ENCODE peak calls at places on chromosome 20, in five cellular contexts. E is endothelial cell, V is ovary, X is mammary epithelial cell, A is mesothelial cell of epicardium. S is an unnamed sample.

GRCh38 chr20:32465092-32465900 is 107.2 kb downstream of the ASXL1 start:
- DNase-seq in E (no peak), V (peak), X (peak), A (no peak), S (no peak)

GRCh38 chr20:59031326-59032022 is 661 bp downstream of the ATP5F1E start:
- DNase-seq in E (no peak), V (no peak), X (no peak), A (no peak), S (no peak)

GRCh38 chr20:24405810-24406209 is 63.6 kb upstream of the SYNDIG1 start:
- DNase-seq in E (no peak), V (no peak), X (peak), A (no peak), S (no peak)

GRCh38 chr20:34736106-34736505 is 32.0 kb downstream of the TP53INP2 start:
- DNase-seq in E (no peak), V (no peak), X (no peak), A (no peak), S (no peak)

GRCh38 chr20:53001502-53002301 is 29.5 kb downstream of the TSHZ2 start:
- DNase-seq in E (no peak), V (no peak), X (peak), A (no peak), S (no peak)

GRCh38 chr20:34389206-34389953 is 26.3 kb downstream of the ITCH start:
- DNase-seq in E (no peak), V (no peak), X (no peak), A (no peak), S (no peak)

GRCh38 chr20:34709044-34709835 is 5.1 kb downstream of the TP53INP2 start:
- DNase-seq in E (peak), V (peak), X (peak), A (peak), S (peak)

GRCh38 chr20:22924036-22924737 is 110.9 kb upstream of the SSTR4 start:
- DNase-seq in E (no peak), V (peak), X (peak), A (no peak), S (no peak)

GRCh38 chr20:37392441-37393195 is 46.7 kb downstream of the SRC start:
- DNase-seq in E (no peak), V (no peak), X (no peak), A (no peak), S (no peak)

GRCh38 chr20:4193053-4193452 is 177.7 kb upstream of the RNF24 start:
- DNase-seq in E (no peak), V (no peak), X (peak), A (no peak), S (no peak)

GRCh38 chr20:4190792-4191519 is 175.6 kb upstream of the RNF24 start:
- DNase-seq in E (no peak), V (no peak), X (peak), A (no peak), S (no peak)

GRCh38 chr20:4192378-4193048 is 177.2 kb upstream of the RNF24 start:
- DNase-seq in E (no peak), V (no peak), X (peak), A (no peak), S (no peak)

GRCh38 chr20:4195499-4195898 is 180.1 kb upstream of the RNF24 start:
- DNase-seq in E (peak), V (no peak), X (no peak), A (no peak), S (no peak)
- TF ChIP-seq CTCF in E (no peak), V (no peak), X (peak), A (no peak), S (peak)

GRCh38 chr20:42484335-42484734 is 705.4 kb downstream of the PTPRT start:
- DNase-seq in E (no peak), V (peak), X (no peak), A (no peak), S (no peak)

GRCh38 chr20:42485566-42485965 is 704.1 kb downstream of the PTPRT start:
- DNase-seq in E (no peak), V (no peak), X (no peak), A (no peak), S (no peak)

GRCh38 chr20:42484790-42485365 is 704.8 kb downstream of the PTPRT start:
- DNase-seq in E (no peak), V (no peak), X (no peak), A (no peak), S (no peak)

GRCh38 chr20:42482808-42483207 is 706.9 kb downstream of the PTPRT start:
- DNase-seq in E (no peak), V (no peak), X (no peak), A (no peak), S (no peak)

GRCh38 chr20:42483694-42484303 is 705.9 kb downstream of the PTPRT start:
- DNase-seq in E (no peak), V (peak), X (no peak), A (no peak), S (no peak)
- TF ChIP-seq CTCF in E (no peak), V (no peak), X (peak), A (peak), S (peak)

GRCh38 chr20:2508631-2509467 is at the start of gene ZNF343:
- DNase-seq in E (peak), V (peak), X (peak), A (peak), S (peak)
- TF ChIP-seq CTCF in E (no peak), V (no peak), X (peak), A (no peak), S (no peak)

DNA sequence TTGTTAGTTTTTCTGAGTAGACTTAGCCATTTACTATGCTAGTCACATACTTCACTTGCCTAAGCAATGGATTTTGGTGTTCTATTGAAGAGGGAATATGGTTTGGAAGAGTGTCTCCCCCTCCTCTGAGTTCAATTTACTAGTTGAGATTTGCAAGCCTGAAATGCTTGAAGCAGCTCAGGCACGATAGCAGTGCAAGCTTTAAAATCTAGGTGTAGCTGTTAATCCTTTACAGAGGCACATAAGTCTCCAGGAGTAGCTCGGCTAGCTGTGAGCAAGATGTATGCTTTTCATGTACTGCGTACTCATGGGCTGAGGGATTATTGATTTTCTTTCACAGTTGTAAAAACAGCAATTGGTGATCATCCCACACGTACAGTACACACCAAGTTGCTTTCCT is 745 bp downstream of the FLRT3 start:
- DNase-seq in E (no peak), V (no peak), X (peak), A (no peak), S (no peak)
- TF ChIP-seq CTCF in E (no peak), V (no peak), X (no peak), A (no peak), S (peak)

GRCh38 chr20:39878809-39879208 is 810.2 kb downstream of the MAFB start:
- DNase-seq in E (no peak), V (no peak), X (peak), A (no peak), S (no peak)

GRCh38 chr20:39878321-39878720 is 810.7 kb downstream of the MAFB start:
- DNase-seq in E (no peak), V (no peak), X (no peak), A (no peak), S (no peak)

GRCh38 chr20:39879296-39879695 is 809.7 kb downstream of the MAFB start:
- DNase-seq in E (no peak), V (no peak), X (no peak), A (no peak), S (no peak)

GRCh38 chr20:39877792-39878191 is 811.2 kb downstream of the MAFB start:
- DNase-seq in E (no peak), V (no peak), X (no peak), A (no peak), S (no peak)

GRCh38 chr20:39880890-39881289 is 808.1 kb downstream of the MAFB start:
- DNase-seq in E (no peak), V (no peak), X (peak), A (no peak), S (no peak)
- TF ChIP-seq CTCF in E (no peak), V (no peak), X (peak), A (no peak), S (no peak)

GRCh38 chr20:11717562-11717961 is 200.1 kb upstream of the BTBD3 start:
- DNase-seq in E (no peak), V (no peak), X (no peak), A (no peak), S (no peak)

GRCh38 chr20:11718474-11719094 is 199.1 kb upstream of the BTBD3 start:
- DNase-seq in E (no peak), V (no peak), X (no peak), A (no peak), S (no peak)

GRCh38 chr20:11716945-11717248 is 200.8 kb upstream of the BTBD3 start:
- DNase-seq in E (no peak), V (no peak), X (no peak), A (no peak), S (no peak)

GRCh38 chr20:11719153-11719552 is 198.5 kb upstream of the BTBD3 start:
- DNase-seq in E (no peak), V (no peak), X (no peak), A (no peak), S (no peak)

DNA sequence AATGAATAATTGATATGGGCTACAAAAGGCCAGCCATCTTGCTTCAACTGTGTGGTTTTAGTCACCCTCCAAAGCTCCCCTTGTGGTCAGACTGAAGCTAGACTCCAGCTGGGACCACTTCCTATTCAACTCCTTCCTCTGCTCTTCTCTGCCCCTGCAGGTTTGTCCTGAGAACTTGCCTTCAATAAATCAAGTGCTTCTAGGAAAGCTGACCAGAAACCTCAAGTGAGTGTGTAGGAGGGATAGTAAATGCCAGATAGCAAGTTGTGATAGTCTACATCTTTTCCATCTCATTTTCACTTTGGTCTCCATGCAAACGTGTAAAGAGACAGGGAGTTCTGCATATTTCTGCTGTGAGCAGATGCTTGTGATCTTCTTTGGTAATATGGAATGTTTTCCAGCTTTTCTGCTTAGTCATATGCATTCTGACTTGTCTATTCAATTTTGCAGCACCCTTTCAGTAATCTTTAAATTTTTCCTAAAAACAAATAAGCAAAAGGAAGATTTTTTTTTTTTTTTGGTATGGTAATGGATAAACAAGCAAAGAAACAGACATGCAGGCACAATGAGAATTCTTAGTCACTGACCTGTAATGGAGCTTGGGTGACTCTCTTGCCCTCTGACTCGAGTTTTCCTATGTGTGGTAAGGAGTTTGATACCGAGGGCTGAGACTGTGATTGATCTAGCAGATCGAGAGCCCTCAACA is 201.3 kb upstream of the BTBD3 start:
- DNase-seq in E (peak), V (no peak), X (peak), A (no peak), S (no peak)
- TF ChIP-seq CTCF in E (peak), V (no peak), X (peak), A (no peak), S (no peak)

DNA sequence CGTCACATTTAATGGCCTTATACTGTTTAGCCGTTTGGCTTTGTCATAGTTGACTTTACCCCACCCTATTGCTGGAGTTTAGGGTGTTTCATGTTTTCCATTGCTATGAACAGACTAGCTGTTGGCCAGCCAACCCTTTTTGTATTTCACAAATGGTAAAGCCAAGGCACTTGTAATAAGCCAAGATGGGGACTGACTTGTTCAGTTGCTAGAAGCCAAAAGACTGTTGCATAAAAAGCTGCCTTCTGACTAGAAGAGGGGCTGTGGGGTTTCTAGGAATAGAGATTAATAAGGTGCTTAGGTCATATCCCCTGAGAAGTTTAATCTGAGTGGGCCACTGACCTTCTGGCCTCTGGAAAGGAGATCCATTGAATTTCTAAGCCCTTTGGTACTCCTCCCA is 211.0 kb downstream of the PLCB4 start:
- DNase-seq in E (no peak), V (no peak), X (no peak), A (no peak), S (no peak)
- TF ChIP-seq CTCF in E (no peak), V (no peak), X (no peak), A (no peak), S (no peak)

GRCh38 chr20:13113731-13114130 is 105.0 kb downstream of the SPTLC3 start:
- DNase-seq in E (no peak), V (no peak), X (no peak), A (no peak), S (no peak)
- TF ChIP-seq CTCF in E (no peak), V (no peak), X (no peak), A (no peak), S (no peak)

GRCh38 chr20:57500941-57501340 is 24.0 kb downstream of the CTCFL start:
- DNase-seq in E (no peak), V (no peak), X (no peak), A (no peak), S (no peak)

GRCh38 chr20:57499676-57500075 is 25.3 kb downstream of the CTCFL start:
- DNase-seq in E (no peak), V (no peak), X (no peak), A (no peak), S (no peak)

GRCh38 chr20:57500235-57500634 is 24.7 kb downstream of the CTCFL start:
- DNase-seq in E (no peak), V (no peak), X (no peak), A (no peak), S (no peak)

GRCh38 chr20:57496592-57496991 is 28.3 kb downstream of the CTCFL start:
- DNase-seq in E (no peak), V (no peak), X (no peak), A (no peak), S (no peak)

GRCh38 chr20:57498425-57499400 is 26.2 kb downstream of the CTCFL start:
- DNase-seq in E (peak), V (no peak), X (no peak), A (no peak), S (no peak)
- TF ChIP-seq CTCF in E (no peak), V (no peak), X (peak), A (no peak), S (peak)

GRCh38 chr20:63874254-63874653 is 9.2 kb downstream of the TPD52L2 start:
- DNase-seq in E (no peak), V (no peak), X (no peak), A (no peak), S (no peak)

GRCh38 chr20:63877755-63878470 is 12.8 kb downstream of the TPD52L2 start:
- DNase-seq in E (no peak), V (no peak), X (no peak), A (no peak), S (no peak)

GRCh38 chr20:63876489-63877036 is 11.5 kb downstream of the TPD52L2 start:
- DNase-seq in E (no peak), V (no peak), X (no peak), A (no peak), S (no peak)

GRCh38 chr20:63868264-63868663 is 3.2 kb downstream of the TPD52L2 start:
- DNase-seq in E (no peak), V (no peak), X (no peak), A (no peak), S (no peak)

GRCh38 chr20:63873477-63873971 is 8.5 kb downstream of the TPD52L2 start:
- DNase-seq in E (no peak), V (no peak), X (peak), A (no peak), S (no peak)
- TF ChIP-seq CTCF in E (no peak), V (no peak), X (no peak), A (no peak), S (no peak)

S was measured in D721Med.